ENCODE peak calls at places on chromosomes 13 and 19, in seven cellular contexts. X is bronchial epithelial cell; S is CD8-positive, alpha-beta T cell; N is foreskin fibroblast; E is hepatocyte; H is PC-9; J is CD4-positive, CD25-positive, alpha-beta regulatory T cell. O is an unnamed sample.

GRCh38 chr13:46751811-46752635 is 44.9 kb downstream of the ESD start:
- DNase-seq in X (no peak), S (peak; percentile 44), N (peak; percentile 15), E (no peak), H (no peak), J (peak; percentile 63), O (peak; percentile 14)

GRCh38 chr13:84821261-84821660 is 939.0 kb upstream of the SLITRK1 start:
- DNase-seq in X (no peak), S (no peak), N (no peak), E (no peak), H (no peak), J (no peak), O (no peak)

GRCh38 chr13:23739597-23739996 is 149.6 kb downstream of the MIPEP start:
- DNase-seq in X (peak; percentile 89), S (no peak), N (no peak), E (no peak), H (no peak), J (no peak), O (no peak)

GRCh38 chr19:53903055-53903680 is 5.9 kb upstream of the CACNG7 start:
- DNase-seq in X (peak; percentile 52), S (peak; percentile 36), N (peak; percentile 60), E (peak; percentile 84), H (peak; percentile 44), J (peak; percentile 31), O (peak; percentile 61)

GRCh38 chr19:46713781-46714522 is 3.0 kb downstream of the PRKD2 start:
- DNase-seq in X (peak; percentile 79), S (peak; percentile 85), N (peak; percentile 91), E (peak; percentile 92), H (peak; percentile 92), J (peak; percentile 87), O (peak; percentile 70)

GRCh38 chr13:28623782-28624706 is 34.9 kb upstream of the POMP start:
- DNase-seq in X (no peak), S (no peak), N (no peak), E (no peak), H (no peak), J (no peak), O (no peak)

GRCh38 chr13:107025991-107026390 is 458.1 kb upstream of the ARGLU1 start:
- DNase-seq in X (peak; percentile 62), S (no peak), N (peak; percentile 4), E (peak; percentile 49), H (peak; percentile 42), J (no peak), O (no peak)

GRCh38 chr13:35621989-35622388 is 145.5 kb upstream of the MAB21L1 start:
- DNase-seq in X (peak; percentile 78), S (no peak), N (peak; percentile 78), E (no peak), H (no peak), J (peak; percentile 74), O (no peak)

GRCh38 chr13:94050039-94050438 is 429.4 kb downstream of the DCT start:
- DNase-seq in X (no peak), S (no peak), N (no peak), E (no peak), H (no peak), J (no peak), O (no peak)

GRCh38 chr13:59299584-59299983 is 864.1 kb downstream of the DIAPH3 start:
- DNase-seq in X (no peak), S (no peak), N (no peak), E (no peak), H (no peak), J (no peak), O (no peak)

GRCh38 chr19:52200044-52200443 is 10.2 kb downstream of the PPP2R1A start:
- DNase-seq in X (peak; percentile 70), S (no peak), N (peak; percentile 90), E (no peak), H (no peak), J (no peak), O (no peak)

GRCh38 chr19:5891938-5892771 is 11.4 kb downstream of the NDUFA11 start:
- DNase-seq in X (no peak), S (no peak), N (peak; percentile 76), E (peak; percentile 76), H (no peak), J (peak; percentile 21), O (peak; percentile 38)

GRCh38 chr19:10408511-10409291 is 5.4 kb upstream of the CDC37 start:
- DNase-seq in X (no peak), S (peak; percentile 60), N (no peak), E (no peak), H (no peak), J (peak; percentile 80), O (no peak)

GRCh38 chr13:19864018-19864338 is 529 bp upstream of the ZMYM5 start:
- DNase-seq in X (peak; percentile 31), S (peak; percentile 65), N (peak; percentile 83), E (peak; percentile 78), H (peak; percentile 61), J (peak; percentile 75), O (peak; percentile 44)

GRCh38 chr13:87094646-87095045 is 576.5 kb upstream of the SLITRK5 start:
- DNase-seq in X (no peak), S (no peak), N (no peak), E (no peak), H (no peak), J (no peak), O (no peak)

GRCh38 chr19:53881482-53882390 is at the start of gene PRKCG:
- DNase-seq in X (no peak), S (peak; percentile 61), N (peak; percentile 59), E (peak; percentile 82), H (peak; percentile 93), J (peak; percentile 46), O (peak; percentile 60)

GRCh38 chr13:101941095-101941777 is 460.6 kb downstream of the FGF14 start:
- DNase-seq in X (peak; percentile 4), S (no peak), N (peak; percentile 44), E (no peak), H (no peak), J (no peak), O (no peak)

GRCh38 chr19:57642396-57643046 is 9.6 kb downstream of the ZNF211 start:
- DNase-seq in X (peak; percentile 93), S (no peak), N (no peak), E (no peak), H (no peak), J (no peak), O (no peak)

GRCh38 chr19:57637379-57637778 is 4.4 kb downstream of the ZNF211 start:
- DNase-seq in X (no peak), S (no peak), N (no peak), E (no peak), H (no peak), J (no peak), O (no peak)

GRCh38 chr19:57643734-57644133 is 10.8 kb downstream of the ZNF211 start:
- DNase-seq in X (no peak), S (no peak), N (no peak), E (no peak), H (no peak), J (no peak), O (no peak)

DNA sequence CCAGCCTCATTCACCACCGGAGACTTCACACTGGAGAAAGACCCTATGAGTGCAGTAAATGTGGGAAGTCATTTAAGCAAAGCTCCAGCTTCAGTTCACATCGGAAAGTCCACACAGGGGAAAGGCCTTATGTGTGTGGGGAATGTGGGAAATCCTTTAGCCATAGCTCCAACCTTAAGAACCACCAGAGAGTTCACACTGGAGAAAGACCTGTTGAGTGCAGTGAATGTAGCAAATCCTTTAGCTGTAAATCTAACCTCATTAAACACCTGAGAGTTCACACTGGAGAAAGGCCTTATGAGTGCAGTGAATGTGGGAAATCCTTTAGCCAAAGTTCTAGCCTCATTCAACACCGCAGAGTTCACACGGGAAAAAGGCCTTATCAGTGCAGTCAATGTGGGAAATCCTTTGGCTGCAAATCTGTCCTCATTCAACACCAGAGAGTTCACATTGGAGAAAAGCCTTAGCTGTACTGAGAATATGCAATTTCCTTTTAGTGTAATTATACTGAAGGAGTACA is 8.8 kb downstream of the ZNF211 start:
- DNase-seq in X (no peak), S (no peak), N (no peak), E (no peak), H (no peak), J (no peak), O (no peak)
- H3K4me3 ChIP-seq in X (no peak overlapping the region), S (no peak overlapping the region), N (no peak overlapping the region), E (no peak overlapping the region), H (peak overlapping the region; percentile 13), J (peak overlapping the region; percentile 7), O (peak overlapping the region; percentile 5)

GRCh38 chr13:100175803-100176182 is 86.9 kb downstream of the PCCA start:
- DNase-seq in X (no peak), S (no peak), N (no peak), E (no peak), H (no peak), J (no peak), O (no peak)
- H3K4me3 ChIP-seq in X (no peak overlapping the region), S (no peak overlapping the region), N (no peak overlapping the region), E (no peak overlapping the region), H (no peak overlapping the region), J (no peak overlapping the region), O (no peak overlapping the region)

GRCh38 chr19:1135454-1135853 is 31.7 kb downstream of the GPX4 start:
- DNase-seq in X (no peak), S (no peak), N (no peak), E (no peak), H (no peak), J (no peak), O (no peak)

GRCh38 chr19:1139126-1139525 is 34.9 kb downstream of the SBNO2 start:
- DNase-seq in X (no peak), S (no peak), N (no peak), E (no peak), H (no peak), J (no peak), O (no peak)

GRCh38 chr19:1136201-1136600 is 32.4 kb downstream of the GPX4 start:
- DNase-seq in X (no peak), S (no peak), N (no peak), E (no peak), H (no peak), J (peak; percentile 22), O (no peak)

GRCh38 chr19:1138121-1138520 is 34.3 kb downstream of the GPX4 start:
- DNase-seq in X (no peak), S (no peak), N (no peak), E (no peak), H (no peak), J (no peak), O (no peak)

DNA sequence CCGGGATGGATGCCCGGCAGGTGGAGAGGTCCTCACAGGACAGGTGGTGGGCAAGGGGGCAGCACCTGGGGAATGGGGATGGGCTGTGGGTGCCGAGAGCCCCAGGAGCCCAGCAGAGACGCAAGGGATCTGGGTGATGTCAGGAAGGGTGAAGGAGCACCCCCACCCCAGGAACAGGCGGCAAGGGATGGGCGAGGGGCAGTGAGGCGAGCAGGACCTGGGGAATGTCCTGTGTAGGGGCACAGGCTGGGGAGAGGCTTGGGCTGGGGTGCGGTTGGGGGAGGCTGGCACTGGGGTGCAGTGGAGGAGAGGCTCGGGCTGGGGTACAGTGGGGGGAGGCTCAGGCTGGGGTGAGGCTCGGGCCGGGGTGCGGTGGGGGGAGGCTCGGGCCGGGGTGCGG is 33.1 kb downstream of the GPX4 start:
- DNase-seq in X (no peak), S (no peak), N (no peak), E (no peak), H (no peak), J (no peak), O (no peak)
- H3K4me3 ChIP-seq in X (no peak overlapping the region), S (no peak overlapping the region), N (no peak overlapping the region), E (no peak overlapping the region), H (no peak overlapping the region), J (no peak overlapping the region), O (no peak overlapping the region)

DNA sequence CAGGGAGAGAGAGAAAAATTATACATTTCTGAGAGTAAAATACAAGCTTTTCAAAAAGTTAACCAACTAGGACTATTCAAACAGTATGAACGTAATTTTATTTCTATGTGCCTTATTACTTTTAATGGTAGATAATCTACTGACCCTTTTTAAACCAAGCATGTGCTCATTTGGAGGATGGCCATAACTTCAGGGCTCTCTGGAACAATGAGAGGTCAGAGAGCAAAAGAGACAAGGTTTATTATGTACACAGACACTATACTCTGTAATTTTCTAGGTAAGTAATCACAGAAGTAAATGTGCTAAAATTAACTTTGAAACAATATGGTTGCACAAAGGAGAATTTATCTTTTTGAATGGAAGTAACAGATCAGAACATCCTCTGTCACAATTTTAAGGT is 1.1 kb downstream of the POSTN start:
- DNase-seq in X (no peak), S (no peak), N (no peak), E (no peak), H (no peak), J (no peak), O (no peak)
- H3K4me3 ChIP-seq in X (no peak overlapping the region), S (no peak overlapping the region), N (peak overlapping the region; percentile 69), E (peak overlapping the region; percentile 44), H (no peak overlapping the region), J (no peak overlapping the region), O (no peak overlapping the region)